ENCODE peak calls at places on chromosomes 12 and 14, in seven cellular contexts. P, T, F, M, W, R and B are unnamed samples.

GRCh38 chr12:106289196-106289681 is 13.3 kb upstream of the TCP11L2 start:
- DNase-seq in W (peak; percentile 49), T (no peak), F (no peak), R (no peak), M (no peak), P (no peak), B (no peak)

GRCh38 chr12:19003110-19003509 is 126.4 kb upstream of the PLEKHA5 start:
- DNase-seq in M (no peak), R (no peak), P (no peak), F (no peak), T (no peak), W (peak; percentile 9), B (no peak)

GRCh38 chr12:22234561-22234960 is 99.9 kb downstream of the ST8SIA1 start:
- DNase-seq in M (no peak), W (peak; percentile 51), F (no peak), R (no peak), P (peak; percentile 35), T (peak; percentile 62), B (no peak)

GRCh38 chr12:2291182-2291832 is 238.5 kb downstream of the CACNA1C start:
- DNase-seq in W (peak; percentile 14), M (peak; percentile 32), P (peak; percentile 61), F (no peak), R (peak; percentile 78), T (peak; percentile 53), B (no peak)

GRCh38 chr14:81406863-81407262 is 6.7 kb upstream of the STON2 start:
- DNase-seq in F (peak; percentile 63), W (peak; percentile 62), T (peak; percentile 84), M (peak; percentile 14), P (peak; percentile 23), R (no peak), B (no peak)

GRCh38 chr14:103659631-103660030 is 30.6 kb downstream of the KLC1 start:
- DNase-seq in P (no peak), M (no peak), T (no peak), R (no peak), W (no peak), F (no peak), B (no peak)

GRCh38 chr14:104694475-104694950 is 5.1 kb downstream of the INF2 start:
- DNase-seq in F (no peak), W (no peak), R (no peak), M (no peak), T (no peak), P (no peak), B (no peak)

GRCh38 chr14:51780006-51780692 is 80.3 kb upstream of the GNG2 start:
- DNase-seq in R (peak; percentile 77), P (peak; percentile 72), T (peak; percentile 74), F (no peak), M (peak; percentile 89), W (peak; percentile 67), B (no peak)

GRCh38 chr12:56221233-56221756 is 427 bp downstream of the RNF41 start:
- DNase-seq in F (no peak), M (peak; percentile 64), P (peak; percentile 85), W (peak; percentile 47), T (peak; percentile 75), R (no peak), B (peak; percentile 57)

GRCh38 chr12:62737201-62737600 is 197.7 kb downstream of the PPM1H start:
- DNase-seq in M (no peak), T (no peak), R (no peak), W (no peak), F (no peak), P (no peak), B (no peak)

GRCh38 chr12:118022728-118023109 is 6.2 kb downstream of the RFC5 start:
- DNase-seq in W (no peak), P (no peak), R (no peak), F (no peak), M (no peak), T (no peak), B (no peak)

GRCh38 chr12:14716848-14717444 is 20.5 kb upstream of the GUCY2C start:
- DNase-seq in W (peak; percentile 70), T (peak; percentile 37), F (no peak), P (peak; percentile 62), M (peak; percentile 45), R (peak; percentile 80), B (no peak)

GRCh38 chr12:1935700-1936378 is 17.4 kb upstream of the CACNA2D4 start:
- DNase-seq in P (no peak), R (no peak), F (no peak), T (no peak), W (no peak), M (peak; percentile 93), B (no peak)

GRCh38 chr14:57066887-57067513 is 201.7 kb downstream of the EXOC5 start:
- DNase-seq in P (peak; percentile 17), F (no peak), R (peak; percentile 54), T (peak; percentile 7), M (peak; percentile 73), W (peak; percentile 39), B (no peak)

GRCh38 chr12:105506678-105507310 is 176.3 kb downstream of the C12orf75 start:
- DNase-seq in W (peak; percentile 59), M (no peak), T (no peak), R (no peak), P (no peak), F (no peak), B (no peak)

GRCh38 chr14:68241862-68242490 is 422.4 kb downstream of the RAD51B start:
- DNase-seq in W (no peak), P (no peak), T (no peak), R (no peak), F (no peak), M (no peak), B (no peak)

GRCh38 chr14:86091811-86092210 is 561.9 kb downstream of the FLRT2 start:
- DNase-seq in M (no peak), W (peak; percentile 20), P (no peak), F (no peak), R (no peak), T (no peak), B (no peak)

GRCh38 chr12:131573631-131574396 is 137.1 kb upstream of the SFSWAP start:
- DNase-seq in F (no peak), P (no peak), M (no peak), W (no peak), T (no peak), R (no peak), B (no peak)

GRCh38 chr12:131571827-131572226 is 139.1 kb upstream of the SFSWAP start:
- DNase-seq in M (no peak), R (no peak), W (no peak), P (no peak), T (no peak), F (no peak), B (no peak)

GRCh38 chr12:131568336-131568735 is 142.6 kb upstream of the SFSWAP start:
- DNase-seq in T (no peak), P (no peak), F (no peak), M (no peak), W (no peak), R (no peak), B (no peak)

GRCh38 chr12:131572626-131573025 is 138.3 kb upstream of the SFSWAP start:
- DNase-seq in M (no peak), T (no peak), P (no peak), F (no peak), R (no peak), W (no peak), B (no peak)

GRCh38 chr12:131570596-131570995 is 140.3 kb upstream of the SFSWAP start:
- DNase-seq in P (no peak), T (no peak), M (no peak), F (no peak), W (no peak), R (no peak), B (no peak)
- H3K4me3 ChIP-seq in P (no peak overlapping the region), T (no peak overlapping the region), M (no peak overlapping the region), F (no peak overlapping the region), W (no peak overlapping the region), R (no peak overlapping the region), B (no peak overlapping the region)

DNA sequence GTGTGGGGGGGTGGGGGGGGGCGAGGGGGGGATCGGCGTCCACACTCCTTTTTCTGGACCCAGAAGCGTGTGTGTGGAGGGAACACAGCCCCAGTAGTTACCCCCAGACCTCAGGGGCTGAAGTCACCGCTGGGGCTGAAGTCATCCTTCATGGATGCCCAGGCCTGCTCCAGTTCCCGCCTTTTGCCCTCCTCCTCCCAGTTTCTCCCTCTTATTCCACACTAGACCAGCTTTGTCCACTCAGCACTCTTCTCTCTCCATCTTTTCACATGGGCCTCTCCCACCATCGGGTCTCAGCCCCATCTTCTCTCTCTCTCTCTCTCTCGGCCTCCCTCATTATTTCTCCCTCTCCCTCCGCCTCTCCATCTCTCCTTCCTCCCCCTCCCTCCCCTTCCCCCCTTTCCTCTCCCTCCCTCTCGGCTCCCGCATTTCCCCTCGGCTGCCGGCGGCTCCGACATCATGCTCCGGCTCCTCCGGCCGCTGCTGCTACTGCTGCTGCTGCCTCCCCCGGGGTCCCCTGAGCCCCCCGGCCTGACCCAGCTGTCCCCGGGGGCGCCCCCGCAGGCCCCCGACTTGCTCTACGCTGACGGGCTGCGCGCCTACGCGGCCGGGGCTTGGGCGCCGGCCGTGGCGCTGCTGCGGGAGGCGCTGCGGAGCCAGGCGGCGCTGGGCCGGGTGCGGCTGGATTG is at the start of gene P3H3:
- DNase-seq in R (no peak), M (no peak), P (peak; percentile 48), F (no peak), W (peak; percentile 48), T (peak; percentile 37), B (no peak)
- TF ChIP-seq CTCF in R (no peak), M (no peak), P (no peak), F (no peak), W (no peak), T (no peak), B (no peak)

GRCh38 chr12:25194211-25194610 is 749 bp downstream of the DNAI7 start:
- DNase-seq in M (no peak), R (no peak), F (no peak), T (peak; percentile 15), P (no peak), W (no peak), B (no peak)
- H3K4me3 ChIP-seq in M (no peak overlapping the region), R (no peak overlapping the region), F (no peak overlapping the region), T (no peak overlapping the region), P (peak overlapping the region; percentile 90), W (no peak overlapping the region), B (no peak overlapping the region)

DNA sequence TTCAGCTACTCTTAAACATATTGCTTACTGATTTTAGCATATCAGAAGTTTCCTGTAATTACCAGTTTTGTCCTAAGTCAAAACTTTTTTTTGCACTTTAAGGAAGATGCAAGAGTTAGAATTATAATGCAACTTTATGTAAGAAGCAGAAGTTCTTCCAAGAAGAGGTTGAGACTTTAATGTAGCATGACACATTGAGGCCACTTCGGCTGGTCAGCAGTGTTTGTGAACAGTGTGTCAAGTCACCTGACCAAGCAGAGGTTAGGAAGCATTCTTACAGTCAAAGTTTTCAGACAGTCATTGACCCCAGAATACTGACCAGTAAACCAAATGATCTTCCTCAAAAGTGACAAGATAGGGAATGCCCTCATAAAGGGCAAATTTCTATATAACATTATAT is 15.2 kb downstream of the FGFR1OP2 start:
- DNase-seq in W (no peak), R (no peak), F (no peak), M (peak; percentile 21), T (peak; percentile 24), P (no peak), B (no peak)
- TF ChIP-seq CTCF in W (no peak), R (no peak), F (no peak), M (no peak), T (no peak), P (no peak), B (no peak)

GRCh38 chr12:94209240-94209639 is 60.9 kb downstream of the PLXNC1 start:
- DNase-seq in W (no peak), F (no peak), M (no peak), P (no peak), T (no peak), R (no peak), B (no peak)
- H3K4me3 ChIP-seq in W (no peak overlapping the region), F (no peak overlapping the region), M (no peak overlapping the region), P (no peak overlapping the region), T (no peak overlapping the region), R (peak overlapping the region; percentile 55), B (no peak overlapping the region)